ENCODE peak calls at places on chromosomes 7 and 10, in nine cellular contexts. L is GM12891; N is HTR-8/SVneo; W is RWPE1; V is H7; I is mesothelial cell of epicardium; R is left kidney; U is activated naive CD4-positive, alpha-beta T cell; S is A549. H is an unnamed sample.
A peak's percentile ranks its signal among the peaks of the same experiment; 100 is the strongest.

GRCh38 chr10:114879541-114880158 is 58.1 kb downstream of the FHIP2A start:
- DNase-seq in U (no peak), R (peak; percentile 72), N (no peak), I (no peak), S (peak; percentile 51), V (peak; percentile 15), L (peak; percentile 29), W (no peak), H (no peak)

GRCh38 chr7:151809864-151810170 is 67.1 kb downstream of the PRKAG2 start:
- DNase-seq in N (no peak), I (no peak), L (no peak), R (no peak), V (no peak), S (no peak), U (no peak), W (no peak), H (no peak)

GRCh38 chr7:117892821-117893220 is 19.6 kb upstream of the CTTNBP2 start:
- DNase-seq in R (no peak), L (no peak), I (no peak), W (no peak), V (no peak), U (no peak), N (no peak), S (no peak), H (no peak)

GRCh38 chr10:120336910-120337540 is 120.0 kb upstream of the PLPP4 start:
- DNase-seq in L (peak; percentile 4), R (peak; percentile 71), N (peak; percentile 3), V (peak; percentile 17), I (no peak), U (peak; percentile 16), W (peak; percentile 20), S (peak; percentile 49), H (no peak)

GRCh38 chr10:102419561-102420442 is 834 bp upstream of the FBXL15 start:
- DNase-seq in N (peak; percentile 49), V (peak; percentile 99), S (peak; percentile 51), R (peak; percentile 79), W (peak; percentile 85), I (peak; percentile 68), L (no peak), U (peak; percentile 48), H (no peak)

GRCh38 chr10:629186-629998 is 60.1 kb downstream of the DIP2C start:
- DNase-seq in U (no peak), R (no peak), L (no peak), S (no peak), I (no peak), V (peak; percentile 44), W (no peak), N (no peak), H (no peak)

GRCh38 chr7:73827568-73828106 is 3.2 kb upstream of the CLDN4 start:
- DNase-seq in S (peak; percentile 69), U (no peak), R (peak; percentile 93), W (no peak), V (peak; percentile 72), I (no peak), L (no peak), N (no peak), H (no peak)

GRCh38 chr7:77359599-77359998 is 56.5 kb downstream of the GSAP start:
- DNase-seq in N (no peak), W (no peak), V (no peak), S (peak; percentile 21), L (no peak), I (no peak), U (no peak), R (peak; percentile 3), H (no peak)

GRCh38 chr10:61758440-61758839 is 95.7 kb downstream of the CABCOCO1 start:
- DNase-seq in N (no peak), I (no peak), U (no peak), S (no peak), R (no peak), V (no peak), L (no peak), W (no peak), H (peak; percentile 39)

GRCh38 chr10:3468919-3469638 is 296.5 kb upstream of the PITRM1 start:
- DNase-seq in L (no peak), S (peak; percentile 79), U (no peak), V (no peak), I (no peak), N (peak; percentile 48), R (peak; percentile 93), W (peak; percentile 74), H (peak; percentile 94)

GRCh38 chr10:16986406-16987128 is 143.0 kb downstream of the CUBN start:
- DNase-seq in U (no peak), L (no peak), R (peak; percentile 66), V (no peak), I (no peak), W (peak; percentile 22), S (no peak), N (no peak), H (no peak)

GRCh38 chr7:157000047-157000726 is 10.3 kb downstream of the MNX1 start:
- DNase-seq in W (no peak), N (no peak), U (no peak), I (no peak), V (peak; percentile 84), L (no peak), R (no peak), S (no peak), H (no peak)

GRCh38 chr7:32507416-32507815 is 12.1 kb downstream of the AVL9 start:
- DNase-seq in I (no peak), W (no peak), U (no peak), R (no peak), N (no peak), L (no peak), V (no peak), S (no peak), H (no peak)

GRCh38 chr10:91923371-91924211 is at the start of gene BTAF1:
- DNase-seq in I (peak; percentile 78), S (peak; percentile 96), L (peak; percentile 80), W (peak; percentile 86), U (peak; percentile 77), R (peak; percentile 98), N (peak; percentile 88), V (peak; percentile 85), H (peak; percentile 79)

GRCh38 chr7:101278461-101279292 is 33.8 kb upstream of the FIS1 start:
- DNase-seq in I (no peak), L (no peak), U (no peak), R (no peak), S (no peak), V (no peak), W (no peak), N (no peak), H (no peak)